ENCODE peak calls at places on chromosomes 6 and 20, in four cellular contexts. One of them, this sample, is unnamed.

GRCh38 chr20:6654490-6655247 is 112.8 kb upstream of the BMP2 start:
- DNase-seq in GM12878: no peak
- DNase-seq in K562: no peak
- DNase-seq in HL-60: no peak
- DNase-seq in this sample: no peak

GRCh38 chr6:36805107-36805797 is 34.0 kb downstream of the CPNE5 start:
- DNase-seq in GM12878: no peak
- DNase-seq in K562: no peak
- DNase-seq in HL-60: no peak
- DNase-seq in this sample: no peak

GRCh38 chr6:32370510-32370909 is 1.2 kb downstream of the TSBP1 start:
- DNase-seq in GM12878: no peak
- DNase-seq in K562: no peak
- DNase-seq in HL-60: no peak
- DNase-seq in this sample: no peak

GRCh38 chr6:142796571-142796970 is 148.4 kb downstream of the HIVEP2 start:
- DNase-seq in GM12878: no peak
- DNase-seq in K562: no peak
- DNase-seq in HL-60: peak
- DNase-seq in this sample: no peak

GRCh38 chr6:53136000-53136609 is 12.5 kb downstream of the GCM1 start:
- DNase-seq in GM12878: no peak
- DNase-seq in K562: no peak
- DNase-seq in HL-60: no peak
- DNase-seq in this sample: no peak

GRCh38 chr6:64224819-64225218 is 589.2 kb downstream of the PHF3 start:
- DNase-seq in GM12878: no peak
- DNase-seq in K562: no peak
- DNase-seq in HL-60: no peak
- DNase-seq in this sample: no peak

GRCh38 chr6:12064125-12064524 is 52.0 kb downstream of the HIVEP1 start:
- DNase-seq in GM12878: no peak
- DNase-seq in K562: no peak
- DNase-seq in HL-60: no peak
- DNase-seq in this sample: no peak

GRCh38 chr20:35503841-35504460 is 25.5 kb downstream of the C20orf173 start:
- DNase-seq in GM12878: no peak
- DNase-seq in K562: no peak
- DNase-seq in HL-60: no peak
- DNase-seq in this sample: no peak

GRCh38 chr6:52635049-52635577 is 35.8 kb upstream of the TMEM14A start:
- DNase-seq in GM12878: no peak
- DNase-seq in K562: no peak
- DNase-seq in HL-60: no peak
- DNase-seq in this sample: no peak

GRCh38 chr6:154448448-154449096 is 61.9 kb downstream of the CNKSR3 start:
- DNase-seq in GM12878: no peak
- DNase-seq in K562: no peak
- DNase-seq in HL-60: no peak
- DNase-seq in this sample: no peak

GRCh38 chr6:123380257-123380656 is 256.5 kb downstream of the TRDN start:
- DNase-seq in GM12878: no peak
- DNase-seq in K562: peak
- DNase-seq in HL-60: no peak
- DNase-seq in this sample: no peak

GRCh38 chr6:132161283-132161682 is 210.1 kb upstream of the CCN2 start:
- DNase-seq in GM12878: no peak
- DNase-seq in K562: no peak
- DNase-seq in HL-60: no peak
- DNase-seq in this sample: no peak

GRCh38 chr6:79536615-79536968 is 638 bp downstream of the LCA5 start:
- DNase-seq in GM12878: no peak
- DNase-seq in K562: peak
- DNase-seq in HL-60: no peak
- DNase-seq in this sample: no peak

GRCh38 chr20:45904583-45905504 is 7.1 kb downstream of the PLTP start:
- DNase-seq in GM12878: no peak
- DNase-seq in K562: no peak
- DNase-seq in HL-60: no peak
- DNase-seq in this sample: no peak
- TF ChIP-seq SPI1 in GM12878: no peak
- TF ChIP-seq SPI1 in K562: no peak
- TF ChIP-seq SPI1 in HL-60: no peak
- TF ChIP-seq SPI1 in this sample: no peak

DNA sequence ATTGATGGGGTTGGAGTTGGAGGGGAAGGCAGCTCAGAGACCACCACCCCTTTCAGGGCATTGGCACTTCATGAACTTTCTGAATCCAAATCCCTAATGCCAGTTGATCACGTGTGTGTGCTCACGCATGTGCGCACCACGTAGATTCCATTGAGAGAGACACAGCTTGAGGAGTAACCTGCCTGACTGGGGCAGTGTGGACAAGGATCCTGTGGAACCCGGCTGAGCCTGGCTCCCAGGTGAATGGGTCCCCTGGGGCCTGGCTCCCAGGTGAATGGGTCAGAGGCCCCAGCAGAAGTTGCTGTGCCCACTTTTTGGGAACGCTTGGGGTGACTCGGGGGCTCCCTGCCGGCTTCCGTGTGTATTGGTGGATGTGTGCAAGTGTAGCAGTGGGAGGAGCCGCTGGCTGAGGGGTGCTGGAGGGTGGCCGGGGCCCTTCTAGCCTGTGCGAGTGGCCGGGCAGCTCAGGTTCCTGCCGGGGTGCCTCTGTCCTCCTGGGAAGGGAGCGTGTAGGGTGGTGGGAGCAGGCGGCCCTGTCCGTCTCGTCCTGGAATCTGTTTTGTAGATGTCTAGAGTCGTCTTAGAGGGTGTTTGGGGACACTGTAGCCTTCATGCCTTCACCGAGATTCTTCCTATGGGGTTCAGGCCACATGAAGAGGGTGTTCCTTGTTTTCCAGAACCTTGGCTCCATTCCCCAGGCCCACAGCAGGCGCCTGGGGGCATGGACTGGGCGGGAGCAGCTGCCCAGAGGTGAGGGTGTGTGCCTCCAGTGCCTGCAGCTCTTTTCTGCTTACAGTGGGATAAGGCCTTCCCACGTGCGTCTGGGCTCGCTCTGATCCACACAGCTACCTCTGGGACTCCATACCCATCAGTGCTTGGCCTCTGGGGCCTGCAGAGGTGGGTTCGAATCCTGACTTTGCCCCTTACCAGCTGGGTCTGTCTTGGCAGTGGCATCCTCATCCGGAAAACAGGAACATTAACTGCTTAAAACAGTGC is 3.2 kb downstream of the RBM38 start:
- DNase-seq in GM12878: no peak
- DNase-seq in K562: no peak
- DNase-seq in HL-60: no peak
- DNase-seq in this sample: no peak
- TF ChIP-seq SPI1 in GM12878: no peak
- TF ChIP-seq SPI1 in K562: no peak
- TF ChIP-seq SPI1 in HL-60: no peak
- TF ChIP-seq SPI1 in this sample: no peak

GRCh38 chr6:106974337-106974998 is at the start of gene CD24:
- DNase-seq in GM12878: no peak
- DNase-seq in K562: peak
- DNase-seq in HL-60: no peak
- DNase-seq in this sample: no peak
- TF ChIP-seq SPI1 in GM12878: no peak
- TF ChIP-seq SPI1 in K562: no peak
- TF ChIP-seq SPI1 in HL-60: no peak
- TF ChIP-seq SPI1 in this sample: no peak

GRCh38 chr6:20943036-20943627 is 408.9 kb downstream of the CDKAL1 start:
- DNase-seq in GM12878: no peak
- DNase-seq in K562: peak
- DNase-seq in HL-60: no peak
- DNase-seq in this sample: no peak
- TF ChIP-seq SPI1 in GM12878: no peak
- TF ChIP-seq SPI1 in K562: no peak
- TF ChIP-seq SPI1 in HL-60: no peak
- TF ChIP-seq SPI1 in this sample: no peak